ENCODE peak calls at places on chromosomes 5 and 9, in eight cellular contexts. K is cardiac muscle cell, Z is gastrocnemius medialis, L is NB4, E is thoracic aorta, D is fibroblast of lung, P is lower lobe of right lung, X is left ventricle myocardium inferior. Q is an unnamed sample.
A peak's percentile ranks its signal among the peaks of the same experiment; 100 is the strongest.

GRCh38 chr9:93592389-93593021 is 16.1 kb downstream of the PHF2 start:
- DNase-seq in Z (no peak), X (no peak), P (no peak), K (no peak), L (no peak), D (peak; percentile 21), E (no peak), Q (no peak)

GRCh38 chr9:128114326-128115186 is 13.0 kb downstream of the PTGES2 start:
- DNase-seq in Z (peak; percentile 28), P (peak; percentile 42), L (no peak), E (no peak), X (peak; percentile 9), K (no peak), D (no peak), Q (no peak)

GRCh38 chr9:34493972-34494535 is 28.7 kb downstream of the ENHO start:
- DNase-seq in X (peak; percentile 45), D (peak; percentile 42), L (peak; percentile 67), K (peak; percentile 72), E (no peak), P (no peak), Z (no peak), Q (peak; percentile 13)

GRCh38 chr5:34686762-34687268 is 30.7 kb downstream of the RAI14 start:
- DNase-seq in D (peak; percentile 100), X (peak; percentile 65), L (peak; percentile 50), P (peak; percentile 76), Z (no peak), E (peak; percentile 57), K (peak; percentile 99), Q (no peak)

GRCh38 chr5:101782352-101783087 is 513.6 kb downstream of the SLCO4C1 start:
- DNase-seq in P (no peak), L (no peak), X (no peak), K (no peak), Z (no peak), E (no peak), D (no peak), Q (no peak)

GRCh38 chr5:127028822-127029457 is 1.4 kb downstream of the MARCHF3 start:
- DNase-seq in E (no peak), X (no peak), Z (no peak), D (peak; percentile 8), L (peak; percentile 84), K (peak; percentile 13), P (peak; percentile 50), Q (no peak)

GRCh38 chr5:83955916-83956315 is 235.3 kb upstream of the HAPLN1 start:
- DNase-seq in E (no peak), D (peak; percentile 89), P (no peak), L (peak; percentile 60), K (peak; percentile 36), X (no peak), Z (no peak), Q (no peak)

GRCh38 chr5:5316333-5316732 is 106.1 kb upstream of the ICE1 start:
- DNase-seq in K (no peak), Z (peak; percentile 32), L (no peak), E (no peak), P (no peak), D (peak; percentile 94), X (no peak), Q (no peak)

GRCh38 chr5:19498852-19499251 is 489.1 kb downstream of the CDH18 start:
- DNase-seq in D (no peak), P (no peak), L (no peak), X (no peak), K (no peak), E (no peak), Z (no peak), Q (no peak)

GRCh38 chr5:178589180-178590140 is 733 bp downstream of the COL23A1 start:
- DNase-seq in K (peak; percentile 46), X (peak; percentile 41), L (peak; percentile 77), D (peak; percentile 50), E (no peak), Z (peak; percentile 27), P (no peak), Q (no peak)

GRCh38 chr5:95422842-95423241 is 31.7 kb downstream of the FAM81B start:
- DNase-seq in Z (no peak), L (no peak), K (peak; percentile 16), P (no peak), D (peak; percentile 32), E (no peak), X (no peak), Q (no peak)

GRCh38 chr5:94983861-94984535 is 300.9 kb downstream of the MCTP1 start:
- DNase-seq in K (peak; percentile 66), D (peak; percentile 68), X (no peak), P (no peak), L (no peak), E (no peak), Z (no peak), Q (no peak)

GRCh38 chr9:90838098-90838497 is 36.5 kb downstream of the SYK start:
- DNase-seq in P (no peak), Z (no peak), X (no peak), L (no peak), E (no peak), K (no peak), D (no peak), Q (no peak)

GRCh38 chr5:73812962-73813588 is 187.1 kb downstream of the ARHGEF28 start:
- DNase-seq in D (peak; percentile 27), P (no peak), X (no peak), E (no peak), K (no peak), L (no peak), Z (no peak), Q (no peak)

GRCh38 chr9:119071636-119072035 is 297.6 kb downstream of the BRINP1 start:
- DNase-seq in Z (no peak), E (no peak), L (no peak), K (no peak), X (no peak), P (no peak), D (peak; percentile 1), Q (no peak)

GRCh38 chr9:79572891-79573696 is 1.3 kb downstream of the TLE4 start:
- DNase-seq in X (peak; percentile 59), Z (peak; percentile 28), E (no peak), P (peak; percentile 78), K (peak; percentile 17), L (peak; percentile 46), D (no peak), Q (peak; percentile 56)

GRCh38 chr5:72510610-72511121 is 3.5 kb upstream of the ZNF366 start:
- DNase-seq in D (peak; percentile 92), Z (peak; percentile 60), E (peak; percentile 28), P (no peak), X (no peak), K (peak; percentile 59), L (no peak), Q (peak; percentile 67)

GRCh38 chr5:53118879-53119278 is 9.3 kb upstream of the MOCS2 start:
- DNase-seq in P (no peak), X (no peak), E (no peak), Z (no peak), K (no peak), D (no peak), L (no peak), Q (no peak)
- TF ChIP-seq CTCF in P (no peak), X (no peak), E (no peak), Z (no peak), K (no peak), D (no peak), L (no peak), Q (no peak)

DNA sequence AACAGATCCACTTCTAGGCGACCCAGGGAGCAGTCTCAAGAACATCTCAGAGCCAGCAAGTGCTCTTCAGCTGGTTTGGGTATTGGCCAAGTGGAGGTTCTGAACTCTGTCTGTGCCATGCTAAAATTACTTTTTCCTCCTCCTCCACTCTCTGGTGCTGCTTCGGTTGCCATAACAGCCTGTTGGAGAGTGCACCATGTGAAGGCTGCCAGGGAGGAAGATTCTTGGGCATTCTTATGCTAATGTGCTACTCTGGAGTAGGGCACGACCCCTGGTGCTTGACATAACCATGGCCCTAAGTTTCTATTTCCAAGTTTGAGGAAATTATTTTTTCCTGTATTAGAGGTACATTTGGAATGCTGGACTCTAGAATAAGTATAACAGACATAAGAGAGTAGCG is 111.5 kb downstream of the ARHGAP26 start:
- DNase-seq in E (no peak), D (no peak), Z (no peak), K (no peak), L (no peak), X (no peak), P (no peak), Q (no peak)
- H3K4me3 ChIP-seq in E (no peak overlapping the region), D (no peak overlapping the region), Z (no peak overlapping the region), K (no peak overlapping the region), L (no peak overlapping the region), X (no peak overlapping the region), P (no peak overlapping the region), Q (no peak overlapping the region)

GRCh38 chr9:130892503-130893249 is 3.9 kb downstream of the QRFP start:
- DNase-seq in X (no peak), D (no peak), K (no peak), E (no peak), L (peak; percentile 85), Z (no peak), P (no peak), Q (no peak)

GRCh38 chr9:130894546-130894945 is 2.1 kb downstream of the QRFP start:
- DNase-seq in K (no peak), Z (no peak), D (no peak), E (no peak), X (no peak), P (no peak), L (no peak), Q (no peak)

GRCh38 chr9:130891699-130892502 is 4.7 kb downstream of the QRFP start:
- DNase-seq in E (no peak), Z (no peak), P (no peak), X (no peak), D (no peak), K (no peak), L (no peak), Q (no peak)

GRCh38 chr9:130895038-130895437 is 1.6 kb downstream of the QRFP start:
- DNase-seq in L (no peak), E (no peak), P (no peak), X (no peak), Z (no peak), K (no peak), D (no peak), Q (no peak)

GRCh38 chr9:130893250-130894101 is 3.1 kb downstream of the QRFP start:
- DNase-seq in E (no peak), K (no peak), D (no peak), X (peak; percentile 58), P (peak; percentile 84), L (peak; percentile 89), Z (no peak), Q (no peak)
- TF ChIP-seq CTCF in E (no peak), K (no peak), D (no peak), X (peak; percentile 58), P (peak; percentile 48), L (peak; percentile 10), Z (no peak), Q (no peak)

DNA sequence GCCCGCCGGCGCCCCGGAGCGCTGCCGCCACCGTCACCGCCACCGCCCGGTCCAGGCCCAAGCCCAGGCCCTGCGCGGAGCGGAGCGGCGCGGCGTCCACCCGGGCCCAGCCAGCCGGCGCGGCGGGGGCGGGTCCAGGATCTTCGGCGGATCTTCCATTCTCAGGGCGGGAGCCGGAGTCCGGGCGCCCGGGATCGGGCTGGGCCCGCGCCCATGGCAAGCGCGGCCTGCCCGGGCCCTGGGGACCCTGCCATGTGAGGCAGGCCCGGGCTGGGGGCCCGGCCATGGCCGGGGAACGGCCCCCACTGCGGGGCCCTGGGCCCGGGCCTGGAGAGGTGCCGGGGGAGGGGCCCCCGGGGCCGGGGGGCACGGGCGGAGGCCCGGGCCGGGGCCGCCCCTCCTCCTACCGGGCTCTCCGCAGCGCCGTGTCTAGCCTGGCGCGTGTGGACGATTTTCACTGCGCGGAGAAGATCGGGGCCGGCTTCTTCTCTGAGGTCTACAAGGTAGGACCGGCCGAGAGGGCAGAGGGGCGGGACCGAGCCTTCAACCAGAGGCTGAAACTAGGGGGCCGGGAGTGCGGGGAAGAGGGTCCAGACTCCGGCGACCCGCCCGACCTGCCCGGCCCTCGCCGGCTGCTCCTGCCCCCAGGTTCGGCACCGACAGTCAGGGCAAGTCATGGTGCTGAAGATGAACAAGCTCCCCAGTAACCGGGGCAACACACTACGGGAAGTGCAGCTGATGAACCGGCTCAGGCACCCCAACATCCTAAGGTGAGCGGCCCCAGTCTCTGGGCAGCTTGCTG is 475 bp downstream of the TESK1 start:
- DNase-seq in D (no peak), L (peak; percentile 63), P (no peak), X (no peak), Z (peak; percentile 33), E (no peak), K (no peak), Q (peak; percentile 44)
- H3K4me3 ChIP-seq in D (peak overlapping the region; percentile 77), L (peak overlapping the region; percentile 58), P (peak overlapping the region; percentile 83), X (peak overlapping the region; percentile 82), Z (peak overlapping the region; percentile 70), E (peak overlapping the region; percentile 90), K (peak overlapping the region; percentile 66), Q (peak overlapping the region; percentile 61)

Q was measured in GM12865.